ENCODE peak calls at places on chromosomes 5 and 9, in four cellular contexts. One of them, this sample, is unnamed.

GRCh38 chr5:106258591-106259125 is 1412.1 kb downstream of the EFNA5 start:
- DNase-seq in PC-9: peak
- DNase-seq in endodermal cell: no peak
- DNase-seq in neuronal stem cell: no peak
- DNase-seq in this sample: no peak

GRCh38 chr5:72556351-72557146 is 49.3 kb upstream of the ZNF366 start:
- DNase-seq in neuronal stem cell: peak
- DNase-seq in PC-9: peak
- DNase-seq in endodermal cell: peak
- DNase-seq in this sample: peak

GRCh38 chr5:143197260-143197656 is 206.2 kb downstream of the NR3C1 start:
- DNase-seq in PC-9: no peak
- DNase-seq in neuronal stem cell: no peak
- DNase-seq in endodermal cell: no peak
- DNase-seq in this sample: no peak

GRCh38 chr5:82753374-82753773 is 323.8 kb downstream of the TMEM167A start:
- DNase-seq in PC-9: no peak
- DNase-seq in endodermal cell: no peak
- DNase-seq in neuronal stem cell: no peak
- DNase-seq in this sample: no peak

GRCh38 chr9:117763314-117763713 is 59.1 kb downstream of the TLR4 start:
- DNase-seq in endodermal cell: peak
- DNase-seq in neuronal stem cell: no peak
- DNase-seq in PC-9: no peak
- DNase-seq in this sample: no peak

GRCh38 chr5:150694638-150695037 is 6.2 kb downstream of the RBM22 start:
- DNase-seq in neuronal stem cell: no peak
- DNase-seq in PC-9: no peak
- DNase-seq in endodermal cell: no peak
- DNase-seq in this sample: no peak

GRCh38 chr9:106954974-106955850 is 92.2 kb downstream of the ZNF462 start:
- DNase-seq in neuronal stem cell: no peak
- DNase-seq in PC-9: no peak
- DNase-seq in endodermal cell: no peak
- DNase-seq in this sample: no peak

GRCh38 chr5:57687641-57688040 is 205.0 kb upstream of the ACTBL2 start:
- DNase-seq in endodermal cell: no peak
- DNase-seq in PC-9: no peak
- DNase-seq in neuronal stem cell: no peak
- DNase-seq in this sample: no peak

GRCh38 chr9:93671030-93671358 is 94.6 kb downstream of the PHF2 start:
- DNase-seq in neuronal stem cell: no peak
- DNase-seq in endodermal cell: peak
- DNase-seq in PC-9: no peak
- DNase-seq in this sample: no peak

GRCh38 chr9:127970401-127971313 is 10.1 kb downstream of the EEIG1 start:
- DNase-seq in endodermal cell: no peak
- DNase-seq in PC-9: no peak
- DNase-seq in neuronal stem cell: no peak
- DNase-seq in this sample: no peak

GRCh38 chr9:70421272-70422180 is 7.1 kb upstream of the KLF9 start:
- DNase-seq in endodermal cell: no peak
- DNase-seq in neuronal stem cell: no peak
- DNase-seq in PC-9: no peak
- DNase-seq in this sample: no peak

GRCh38 chr5:28743362-28743761 is 1705.0 kb upstream of the CDH9 start:
- DNase-seq in endodermal cell: no peak
- DNase-seq in neuronal stem cell: no peak
- DNase-seq in PC-9: no peak
- DNase-seq in this sample: no peak

GRCh38 chr9:91346644-91347043 is 15.1 kb downstream of the AUH start:
- DNase-seq in neuronal stem cell: no peak
- DNase-seq in PC-9: no peak
- DNase-seq in endodermal cell: no peak
- DNase-seq in this sample: no peak

GRCh38 chr5:6805835-6806234 is 92.6 kb downstream of the TENT4A start:
- DNase-seq in PC-9: no peak
- DNase-seq in neuronal stem cell: no peak
- DNase-seq in endodermal cell: no peak
- DNase-seq in this sample: no peak

GRCh38 chr9:115877852-115878450 is 275.6 kb upstream of the PAPPA start:
- DNase-seq in neuronal stem cell: no peak
- DNase-seq in endodermal cell: no peak
- DNase-seq in PC-9: no peak
- DNase-seq in this sample: no peak

GRCh38 chr9:14314424-14314928 is 535 bp upstream of the NFIB start:
- DNase-seq in PC-9: peak
- DNase-seq in endodermal cell: peak
- DNase-seq in neuronal stem cell: no peak
- DNase-seq in this sample: peak

GRCh38 chr9:125380406-125380805 is 118.8 kb downstream of the GAPVD1 start:
- DNase-seq in PC-9: no peak
- DNase-seq in endodermal cell: no peak
- DNase-seq in neuronal stem cell: no peak
- DNase-seq in this sample: no peak

GRCh38 chr9:4339357-4339756 is 39.5 kb upstream of the GLIS3 start:
- DNase-seq in endodermal cell: peak
- DNase-seq in PC-9: peak
- DNase-seq in neuronal stem cell: peak
- DNase-seq in this sample: peak

GRCh38 chr5:76332620-76333170 is 70.4 kb upstream of the IQGAP2 start:
- DNase-seq in neuronal stem cell: no peak
- DNase-seq in PC-9: no peak
- DNase-seq in endodermal cell: no peak
- DNase-seq in this sample: no peak

GRCh38 chr5:33315170-33315569 is 125.6 kb upstream of the TARS1 start:
- DNase-seq in neuronal stem cell: no peak
- DNase-seq in endodermal cell: no peak
- DNase-seq in PC-9: no peak
- DNase-seq in this sample: no peak

GRCh38 chr5:32760091-32760509 is 49.0 kb downstream of the NPR3 start:
- DNase-seq in neuronal stem cell: no peak
- DNase-seq in PC-9: peak
- DNase-seq in endodermal cell: no peak
- DNase-seq in this sample: no peak

GRCh38 chr9:124133752-124134151 is 122.2 kb downstream of the LHX2 start:
- DNase-seq in endodermal cell: peak
- DNase-seq in PC-9: peak
- DNase-seq in neuronal stem cell: no peak
- DNase-seq in this sample: peak

GRCh38 chr9:2026181-2026580 is 11.0 kb downstream of the SMARCA2 start:
- DNase-seq in endodermal cell: no peak
- DNase-seq in neuronal stem cell: no peak
- DNase-seq in PC-9: no peak
- DNase-seq in this sample: no peak

GRCh38 chr5:172115541-172115982 is 72.5 kb downstream of the STK10 start:
- DNase-seq in neuronal stem cell: no peak
- DNase-seq in endodermal cell: no peak
- DNase-seq in PC-9: no peak
- DNase-seq in this sample: no peak

GRCh38 chr5:139912804-139913203 is 117.2 kb downstream of the PSD2 start:
- DNase-seq in endodermal cell: no peak
- DNase-seq in PC-9: no peak
- DNase-seq in neuronal stem cell: no peak
- DNase-seq in this sample: no peak

GRCh38 chr9:37061763-37062162 is 27.7 kb upstream of the PAX5 start:
- DNase-seq in PC-9: no peak
- DNase-seq in neuronal stem cell: no peak
- DNase-seq in endodermal cell: no peak
- DNase-seq in this sample: no peak

GRCh38 chr5:179316961-179317360 is 28.3 kb downstream of the ADAMTS2 start:
- DNase-seq in endodermal cell: no peak
- DNase-seq in neuronal stem cell: no peak
- DNase-seq in PC-9: no peak
- DNase-seq in this sample: no peak

GRCh38 chr9:134189167-134189474 is 24.8 kb upstream of the RNU6ATAC start:
- DNase-seq in PC-9: no peak
- DNase-seq in endodermal cell: peak
- DNase-seq in neuronal stem cell: no peak
- DNase-seq in this sample: no peak

GRCh38 chr5:6847896-6848295 is 134.7 kb downstream of the TENT4A start:
- DNase-seq in PC-9: no peak
- DNase-seq in endodermal cell: no peak
- DNase-seq in neuronal stem cell: no peak
- DNase-seq in this sample: no peak

GRCh38 chr5:109743770-109744212 is 54.1 kb downstream of the MAN2A1 start:
- DNase-seq in endodermal cell: peak
- DNase-seq in PC-9: peak
- DNase-seq in neuronal stem cell: no peak
- DNase-seq in this sample: no peak

GRCh38 chr9:109302606-109303005 is 18.3 kb downstream of the EPB41L4B start:
- DNase-seq in PC-9: no peak
- DNase-seq in endodermal cell: no peak
- DNase-seq in neuronal stem cell: no peak
- DNase-seq in this sample: no peak

GRCh38 chr5:138372225-138372624 is 19.7 kb downstream of the KDM3B start:
- DNase-seq in neuronal stem cell: no peak
- DNase-seq in PC-9: no peak
- DNase-seq in endodermal cell: no peak
- DNase-seq in this sample: no peak

GRCh38 chr9:107422189-107422802 is 67.3 kb downstream of the KLF4 start:
- DNase-seq in PC-9: peak
- DNase-seq in neuronal stem cell: peak
- DNase-seq in endodermal cell: peak
- DNase-seq in this sample: peak

GRCh38 chr5:72185717-72186388 is 78.6 kb downstream of the MAP1B start:
- DNase-seq in neuronal stem cell: no peak
- DNase-seq in PC-9: no peak
- DNase-seq in endodermal cell: no peak
- DNase-seq in this sample: no peak

GRCh38 chr5:43609752-43610151 is 6.8 kb downstream of the NNT start:
- DNase-seq in neuronal stem cell: no peak
- DNase-seq in PC-9: no peak
- DNase-seq in endodermal cell: no peak
- DNase-seq in this sample: no peak

GRCh38 chr5:76025790-76026189 is 57.4 kb upstream of the SV2C start:
- DNase-seq in PC-9: no peak
- DNase-seq in neuronal stem cell: no peak
- DNase-seq in endodermal cell: no peak
- DNase-seq in this sample: no peak

This sample was measured in endothelial cell.